ENCODE peak calls at places on chromosomes 6 and 20, in five cellular contexts. E, P, Y, K and S are unnamed samples.

GRCh38 chr6:25958700-25959162 is 3.9 kb upstream of the TRIM38 start:
- DNase-seq in E (no peak), P (no peak), Y (no peak), K (no peak), S (no peak)

GRCh38 chr20:52974155-52974554 is 2.0 kb downstream of the TSHZ2 start:
- DNase-seq in E (no peak), P (no peak), Y (peak), K (no peak), S (no peak)

GRCh38 chr6:158697798-158698197 is 47.9 kb downstream of the SYTL3 start:
- DNase-seq in E (no peak), P (no peak), Y (peak), K (no peak), S (no peak)

GRCh38 chr6:168300975-168301647 is 18.5 kb downstream of the DACT2 start:
- DNase-seq in E (no peak), P (no peak), Y (no peak), K (no peak), S (no peak)

GRCh38 chr20:44800398-44801046 is 9.8 kb downstream of the RIMS4 start:
- DNase-seq in E (no peak), P (no peak), Y (no peak), K (no peak), S (no peak)

GRCh38 chr6:12048609-12049008 is 36.5 kb downstream of the HIVEP1 start:
- DNase-seq in E (no peak), P (no peak), Y (no peak), K (no peak), S (no peak)

GRCh38 chr6:52661551-52661950 is 9.4 kb upstream of the TMEM14A start:
- DNase-seq in E (no peak), P (no peak), Y (no peak), K (no peak), S (no peak)

GRCh38 chr6:168050225-168050796 is 28.7 kb downstream of the FRMD1 start:
- DNase-seq in E (no peak), P (no peak), Y (no peak), K (no peak), S (peak)

GRCh38 chr6:15638373-15638772 is 24.5 kb downstream of the DTNBP1 start:
- DNase-seq in E (no peak), P (no peak), Y (no peak), K (no peak), S (no peak)

GRCh38 chr6:122289721-122290501 is 109.5 kb upstream of the HSF2 start:
- DNase-seq in E (no peak), P (no peak), Y (no peak), K (peak), S (no peak)

GRCh38 chr6:2739335-2739734 is 11.4 kb downstream of the MYLK4 start:
- DNase-seq in E (no peak), P (no peak), Y (no peak), K (peak), S (no peak)

GRCh38 chr6:41976794-41977484 is 35.3 kb upstream of the CCND3 start:
- DNase-seq in E (no peak), P (no peak), Y (no peak), K (peak), S (no peak)

GRCh38 chr6:165218816-165219215 is 90.6 kb downstream of the C6orf118 start:
- DNase-seq in E (no peak), P (no peak), Y (no peak), K (no peak), S (no peak)

GRCh38 chr6:19454999-19455392 is 382.2 kb upstream of the ID4 start:
- DNase-seq in E (no peak), P (no peak), Y (no peak), K (no peak), S (no peak)

GRCh38 chr20:57435498-57436222 is 44.5 kb downstream of the RBM38 start:
- DNase-seq in E (peak), P (peak), Y (peak), K (peak), S (peak)

GRCh38 chr6:106451419-106451818 is 90.9 kb downstream of the CRYBG1 start:
- DNase-seq in E (no peak), P (no peak), Y (no peak), K (peak), S (no peak)

GRCh38 chr6:166626177-166627038 is 643 bp downstream of the RPS6KA2 start:
- DNase-seq in E (no peak), P (peak), Y (no peak), K (no peak), S (peak)

GRCh38 chr6:3363296-3364025 is 93.4 kb downstream of the SLC22A23 start:
- DNase-seq in E (peak), P (peak), Y (no peak), K (no peak), S (peak)

GRCh38 chr6:52149949-52150348 is 36.2 kb upstream of the IL17A start:
- DNase-seq in E (no peak), P (no peak), Y (no peak), K (no peak), S (no peak)

GRCh38 chr20:59994697-59995122 is 36.5 kb downstream of the CDH26 start:
- DNase-seq in E (peak), P (no peak), Y (no peak), K (no peak), S (peak)

DNA sequence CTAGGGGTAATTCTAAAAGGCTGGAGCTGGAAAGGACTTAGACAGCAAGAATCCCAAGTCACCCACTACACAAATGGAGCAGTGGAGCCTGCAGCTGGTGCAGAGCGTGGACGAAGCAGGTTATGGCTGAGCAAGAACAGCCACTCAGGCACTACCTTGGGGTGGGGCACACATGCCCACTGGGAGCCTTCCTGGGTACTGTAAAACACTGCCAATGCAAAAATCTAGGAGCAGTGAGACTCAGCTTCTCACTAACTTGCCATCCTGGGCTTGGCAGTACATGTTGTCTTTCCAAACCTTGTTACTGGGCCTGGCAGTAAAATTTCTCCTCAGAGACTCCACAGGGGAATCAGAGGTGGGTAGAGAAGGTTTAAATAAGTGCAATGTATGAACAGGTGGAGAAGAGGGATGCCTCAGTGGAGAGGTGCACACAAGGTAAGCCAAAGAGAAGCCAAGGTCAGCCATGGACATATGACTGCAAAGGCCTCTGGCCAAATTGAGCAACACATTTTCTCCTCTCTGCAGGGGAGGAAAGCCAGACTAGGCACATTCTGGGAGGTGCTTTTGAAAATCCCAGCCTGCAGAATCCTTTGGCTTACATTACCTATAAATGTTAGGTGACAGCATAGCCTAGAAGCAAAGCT is 105.6 kb downstream of the TNFRSF21 start:
- DNase-seq in E (no peak), P (no peak), Y (no peak), K (no peak), S (no peak)
- H3K27ac ChIP-seq in E (no peak), P (no peak), Y (no peak), K (no peak), S (no peak)

DNA sequence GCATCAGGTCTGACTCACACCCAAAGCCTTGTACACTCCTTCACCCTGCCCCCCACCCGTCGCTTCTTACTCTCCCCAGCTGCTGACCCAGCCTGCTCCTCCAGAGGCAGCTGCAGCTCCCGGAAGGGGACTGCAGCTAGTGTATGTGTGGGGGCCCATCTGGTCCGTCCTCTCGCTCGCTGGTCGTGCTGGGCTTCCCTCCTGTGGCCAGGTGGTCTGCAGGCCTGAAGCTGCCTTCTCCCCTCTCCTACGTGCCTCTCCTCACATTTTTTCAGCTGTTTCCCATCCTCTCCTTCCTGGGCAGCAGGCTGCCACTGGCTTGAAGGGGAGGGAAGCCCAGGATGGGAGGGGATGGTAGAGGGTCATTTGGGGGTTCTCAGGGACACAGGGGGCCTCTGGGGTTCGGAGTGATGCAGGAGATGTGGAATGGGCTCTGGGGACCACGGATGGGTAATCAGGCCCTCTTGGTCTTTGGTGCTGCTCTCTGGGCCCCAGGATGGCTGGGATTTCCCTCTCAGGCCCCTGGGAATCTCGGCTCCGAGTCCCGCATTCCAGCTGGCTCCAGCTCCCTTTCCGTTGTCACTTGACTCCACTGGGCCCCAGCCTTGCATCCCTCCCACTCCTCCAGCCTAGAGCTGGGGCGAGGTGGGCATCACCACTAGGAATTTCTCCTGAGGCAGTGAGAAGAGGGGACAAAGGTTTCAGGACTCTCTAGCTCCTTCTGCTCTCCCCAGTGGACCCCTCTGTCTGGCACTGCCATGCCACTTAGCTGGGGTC is 2.1 kb upstream of the DDR1 start:
- DNase-seq in E (no peak), P (peak), Y (peak), K (peak), S (no peak)
- H3K4me3 ChIP-seq in E (no peak), P (peak), Y (no peak), K (no peak), S (no peak)

GRCh38 chr20:25699914-25700313 is 3.3 kb upstream of the ZNF337 start:
- DNase-seq in E (no peak), P (no peak), Y (no peak), K (no peak), S (no peak)

GRCh38 chr20:25695532-25696383 is 895 bp downstream of the ZNF337 start:
- DNase-seq in E (no peak), P (no peak), Y (no peak), K (no peak), S (no peak)

GRCh38 chr20:25692499-25692898 is 4.2 kb downstream of the ZNF337 start:
- DNase-seq in E (no peak), P (no peak), Y (no peak), K (no peak), S (no peak)

GRCh38 chr20:25697132-25697446 is 436 bp upstream of the ZNF337 start:
- DNase-seq in E (no peak), P (no peak), Y (no peak), K (no peak), S (no peak)

DNA sequence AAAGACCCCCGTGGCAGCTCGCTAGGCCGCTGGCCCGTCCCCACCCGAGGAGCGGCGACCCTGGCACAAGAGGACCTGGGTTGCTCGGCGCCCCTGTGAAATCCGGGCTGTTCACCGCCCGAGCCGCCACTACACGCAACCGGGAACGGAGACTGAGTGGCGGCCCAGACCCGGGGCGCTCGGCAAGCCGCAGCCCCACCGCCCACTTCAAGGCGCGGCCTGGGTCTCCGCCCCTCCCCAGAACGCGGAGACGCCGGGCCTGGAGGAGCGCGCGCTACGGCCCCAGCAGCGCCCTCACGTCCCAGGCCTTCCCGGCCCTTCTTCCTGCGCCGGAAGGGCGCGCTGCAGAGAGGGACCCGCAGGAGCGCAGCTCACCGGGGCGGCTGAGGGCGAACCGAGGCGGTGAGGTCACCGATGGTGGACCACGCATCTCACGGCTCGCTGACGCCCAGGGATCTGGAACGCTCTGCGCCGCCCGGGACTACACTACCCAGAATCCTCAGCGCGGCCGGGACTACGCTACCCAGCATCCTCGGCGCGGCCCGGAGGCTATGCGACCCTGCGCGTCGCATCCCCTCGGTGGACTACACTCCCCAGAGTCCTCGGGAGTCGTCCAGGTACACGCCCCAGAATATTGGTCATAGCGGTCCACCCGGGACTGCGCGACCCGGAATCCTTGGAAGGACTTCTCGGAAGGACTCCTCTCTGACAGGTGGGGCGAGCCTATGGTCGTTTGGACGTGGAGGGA is at the start of gene ZNF337:
- DNase-seq in E (peak), P (peak), Y (peak), K (peak), S (peak)
- TF ChIP-seq CTCF in E (no peak), P (no peak), Y (peak), K (no peak), S (peak)

GRCh38 chr6:157471077-157471686 is 90.2 kb downstream of the ZDHHC14 start:
- DNase-seq in E (no peak), P (no peak), Y (no peak), K (no peak), S (no peak)

GRCh38 chr6:157468054-157468453 is 87.1 kb downstream of the ZDHHC14 start:
- DNase-seq in E (no peak), P (no peak), Y (no peak), K (no peak), S (no peak)

GRCh38 chr6:157468574-157468973 is 87.6 kb downstream of the ZDHHC14 start:
- DNase-seq in E (no peak), P (no peak), Y (no peak), K (no peak), S (no peak)

GRCh38 chr6:157471895-157472686 is 91.1 kb downstream of the ZDHHC14 start:
- DNase-seq in E (no peak), P (no peak), Y (no peak), K (no peak), S (no peak)

DNA sequence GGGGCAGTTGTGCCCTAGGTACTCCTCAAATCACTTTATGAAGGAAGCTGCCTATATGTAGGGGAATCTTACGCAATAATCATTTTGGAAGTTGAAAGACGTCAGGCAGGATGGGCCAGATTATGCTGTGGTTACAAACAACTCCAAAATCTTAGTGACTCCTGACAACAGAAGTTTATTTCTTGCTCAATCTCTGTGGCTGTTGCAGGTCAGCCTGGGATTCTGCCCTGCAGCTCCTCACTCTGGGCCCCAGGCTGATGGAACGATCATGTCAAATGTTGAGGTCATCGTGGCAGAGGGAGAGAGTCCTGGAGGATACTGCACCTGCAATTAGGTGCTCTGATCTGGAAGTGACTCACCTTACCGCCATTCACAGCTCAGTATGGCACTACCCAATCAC is 88.4 kb downstream of the ZDHHC14 start:
- DNase-seq in E (no peak), P (no peak), Y (no peak), K (no peak), S (no peak)
- H3K27ac ChIP-seq in E (no peak), P (no peak), Y (no peak), K (no peak), S (no peak)

GRCh38 chr6:90583179-90583578 is 3.7 kb downstream of the MAP3K7 start:
- DNase-seq in E (no peak), P (no peak), Y (no peak), K (no peak), S (no peak)

GRCh38 chr6:90586675-90587638 is at the start of gene MAP3K7:
- DNase-seq in E (peak), P (peak), Y (peak), K (peak), S (peak)

GRCh38 chr6:90583783-90584481 is 2.9 kb downstream of the MAP3K7 start:
- DNase-seq in E (no peak), P (no peak), Y (no peak), K (no peak), S (no peak)

GRCh38 chr6:90578894-90579549 is 7.8 kb downstream of the MAP3K7 start:
- DNase-seq in E (no peak), P (no peak), Y (no peak), K (no peak), S (no peak)

DNA sequence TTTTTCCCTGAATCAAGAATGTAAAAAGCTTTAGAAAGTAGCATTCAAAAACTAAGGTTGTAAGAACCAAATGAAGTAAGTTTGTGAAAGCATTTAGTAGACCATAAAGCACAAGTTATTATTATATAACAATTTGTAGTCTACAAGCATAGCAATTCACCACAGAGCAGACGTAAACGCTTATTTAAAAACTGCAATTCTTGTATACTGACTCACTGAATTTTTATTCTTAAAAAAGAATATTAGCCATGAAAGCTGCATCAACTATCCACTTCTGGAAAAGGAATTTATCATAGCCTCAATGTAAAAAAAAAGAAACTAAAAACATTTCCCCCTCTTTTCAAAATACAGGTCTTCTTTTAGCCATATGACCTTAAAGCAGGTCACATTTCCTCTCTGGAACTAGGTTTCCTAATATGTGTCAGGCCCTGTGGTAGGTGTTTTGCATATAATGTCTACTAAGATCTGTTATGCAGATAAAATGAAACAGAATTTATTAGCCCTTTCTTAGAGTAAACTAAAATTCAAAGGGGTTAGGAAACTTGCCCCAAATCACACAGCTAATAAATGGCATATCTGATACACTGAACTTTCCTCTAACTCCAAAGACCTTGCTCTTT is 2.1 kb downstream of the MAP3K7 start:
- DNase-seq in E (no peak), P (no peak), Y (no peak), K (no peak), S (no peak)
- H3K4me3 ChIP-seq in E (no peak), P (no peak), Y (no peak), K (peak), S (peak)

GRCh38 chr6:90294614-90294988 is 2.0 kb downstream of the BACH2 start:
- DNase-seq in E (no peak), P (no peak), Y (no peak), K (no peak), S (no peak)

GRCh38 chr6:90296346-90297123 is at the start of gene BACH2:
- DNase-seq in E (peak), P (peak), Y (peak), K (peak), S (peak)

GRCh38 chr6:90294008-90294511 is 2.6 kb downstream of the BACH2 start:
- DNase-seq in E (no peak), P (no peak), Y (no peak), K (no peak), S (no peak)

GRCh38 chr6:90295854-90296345 is 743 bp downstream of the BACH2 start:
- DNase-seq in E (peak), P (peak), Y (peak), K (peak), S (peak)

DNA sequence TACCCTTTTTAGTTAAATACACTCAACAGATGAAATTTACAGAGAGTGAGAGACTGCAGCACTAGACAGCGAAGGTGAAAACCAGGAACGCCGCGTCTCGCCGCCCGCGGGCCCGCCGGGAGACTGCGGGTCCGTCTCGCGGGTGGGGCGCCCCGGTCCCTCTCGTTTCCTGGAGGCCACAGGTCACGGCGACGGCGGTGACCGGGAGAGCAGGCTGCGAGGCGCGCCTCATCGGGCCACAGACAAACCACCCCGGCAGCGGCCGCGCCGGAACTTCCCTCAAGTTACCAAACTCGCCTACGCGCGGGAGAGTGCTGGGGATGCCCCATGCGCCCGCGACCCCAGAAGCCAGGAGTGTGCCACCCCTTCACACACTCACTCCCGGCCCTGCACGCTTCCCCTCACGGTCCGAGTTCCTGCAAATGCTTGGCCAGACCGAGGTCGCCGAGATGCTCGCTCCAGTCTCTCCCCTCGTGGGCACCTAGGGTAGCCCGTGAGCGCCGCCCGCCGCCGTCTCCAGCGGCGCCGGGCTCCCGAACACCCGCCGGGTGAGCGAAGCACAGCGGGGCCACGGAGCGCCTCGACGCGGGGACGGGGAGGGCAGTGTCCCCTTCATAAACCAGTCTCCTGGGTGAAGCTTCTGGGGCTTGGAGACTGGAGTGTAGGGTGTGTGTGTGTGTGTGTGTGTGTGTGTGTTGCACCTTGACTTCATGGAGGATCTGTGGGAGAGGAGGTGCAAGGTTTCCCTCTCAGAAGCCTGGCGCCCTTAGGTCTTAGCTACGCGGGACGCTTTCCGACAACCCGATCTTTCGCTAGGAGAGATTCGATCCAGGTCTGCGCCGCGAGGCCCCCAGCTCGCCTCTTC is 1.4 kb downstream of the BACH2 start:
- DNase-seq in E (peak), P (peak), Y (no peak), K (peak), S (peak)
- TF ChIP-seq CTCF in E (no peak), P (peak), Y (peak), K (peak), S (peak)